ENCODE peak calls at places on chromosome 12, in seven cellular contexts. H is PC-9, Z is mucosa of descending colon, F is tibial artery, L is GM13977, E is esophagus squamous epithelium, R is WTC11. M is an unnamed sample.

GRCh38 chr12:124852911-124853441 is 10.7 kb downstream of the SCARB1 start:
- DNase-seq in H (no peak), Z (no peak), F (no peak), L (no peak), E (no peak), R (no peak), M (no peak)

GRCh38 chr12:39638178-39638577 is 18.6 kb upstream of the ABCD2 start:
- DNase-seq in H (no peak), Z (no peak), F (no peak), L (no peak), E (no peak), R (no peak), M (no peak)

GRCh38 chr12:108772247-108772646 is 40.9 kb upstream of the CORO1C start:
- DNase-seq in H (peak), Z (no peak), F (no peak), L (peak), E (no peak), R (no peak), M (no peak)

GRCh38 chr12:111597731-111598636 is 1.1 kb downstream of the ATXN2 start:
- DNase-seq in H (peak), Z (peak), F (peak), L (peak), E (no peak), R (peak), M (no peak)

GRCh38 chr12:52387859-52388258 is 2.4 kb upstream of the KRT84 start:
- DNase-seq in H (no peak), Z (no peak), F (no peak), L (no peak), E (no peak), R (no peak), M (no peak)

GRCh38 chr12:93634416-93634815 is 42.8 kb upstream of the CRADD start:
- DNase-seq in H (no peak), Z (no peak), F (no peak), L (no peak), E (no peak), R (no peak), M (no peak)

GRCh38 chr12:31959701-31960391 is 631 bp downstream of the RESF1 start:
- DNase-seq in H (peak), Z (peak), F (peak), L (peak), E (peak), R (peak), M (peak)

GRCh38 chr12:97921957-97922722 is 459.5 kb downstream of the RMST start:
- DNase-seq in H (no peak), Z (no peak), F (no peak), L (no peak), E (no peak), R (no peak), M (no peak)

GRCh38 chr12:75751769-75752471 is 240.5 kb upstream of the KRR1 start:
- DNase-seq in H (no peak), Z (no peak), F (no peak), L (no peak), E (no peak), R (no peak), M (no peak)

GRCh38 chr12:18261906-18262305 is 588 bp downstream of the PIK3C2G start:
- DNase-seq in H (peak), Z (no peak), F (no peak), L (no peak), E (no peak), R (no peak), M (no peak)

GRCh38 chr12:127191124-127191523 is 1075.8 kb upstream of the TMEM132C start:
- DNase-seq in H (no peak), Z (no peak), F (no peak), L (no peak), E (no peak), R (no peak), M (no peak)

GRCh38 chr12:75642226-75642625 is 130.8 kb upstream of the KRR1 start:
- DNase-seq in H (no peak), Z (no peak), F (no peak), L (no peak), E (no peak), R (no peak), M (no peak)

GRCh38 chr12:65813983-65814382 is 10.3 kb upstream of the HMGA2 start:
- DNase-seq in H (no peak), Z (no peak), F (no peak), L (no peak), E (no peak), R (no peak), M (no peak)
- TF ChIP-seq CTCF in H (no peak), Z (no peak), F (no peak), L (no peak), E (no peak), R (no peak), M (no peak)

GRCh38 chr12:91991397-91992187 is 154.1 kb downstream of the BTG1 start:
- DNase-seq in H (no peak), Z (no peak), F (no peak), L (peak), E (no peak), R (no peak), M (no peak)
- TF ChIP-seq CTCF in H (no peak), Z (no peak), F (no peak), L (peak), E (no peak), R (no peak), M (no peak)

GRCh38 chr12:94980577-94980976 is 22.9 kb downstream of the NDUFA12 start:
- DNase-seq in H (no peak), Z (no peak), F (no peak), L (no peak), E (no peak), R (no peak), M (no peak)
- TF ChIP-seq CTCF in H (no peak), Z (no peak), F (no peak), L (peak), E (no peak), R (no peak), M (peak)

GRCh38 chr12:3207858-3208257 is 130.7 kb downstream of the TSPAN9 start:
- DNase-seq in H (no peak), Z (no peak), F (no peak), L (no peak), E (no peak), R (peak), M (no peak)
- TF ChIP-seq CTCF in H (no peak), Z (no peak), F (no peak), L (peak), E (no peak), R (peak), M (no peak)

GRCh38 chr12:63052696-63053095 is 98.3 kb downstream of the AVPR1A start:
- DNase-seq in H (no peak), Z (no peak), F (no peak), L (no peak), E (no peak), R (no peak), M (no peak)

GRCh38 chr12:63056649-63057048 is 94.4 kb downstream of the AVPR1A start:
- DNase-seq in H (no peak), Z (no peak), F (no peak), L (no peak), E (no peak), R (no peak), M (no peak)
- TF ChIP-seq CTCF in H (no peak), Z (no peak), F (no peak), L (no peak), E (no peak), R (no peak), M (no peak)

DNA sequence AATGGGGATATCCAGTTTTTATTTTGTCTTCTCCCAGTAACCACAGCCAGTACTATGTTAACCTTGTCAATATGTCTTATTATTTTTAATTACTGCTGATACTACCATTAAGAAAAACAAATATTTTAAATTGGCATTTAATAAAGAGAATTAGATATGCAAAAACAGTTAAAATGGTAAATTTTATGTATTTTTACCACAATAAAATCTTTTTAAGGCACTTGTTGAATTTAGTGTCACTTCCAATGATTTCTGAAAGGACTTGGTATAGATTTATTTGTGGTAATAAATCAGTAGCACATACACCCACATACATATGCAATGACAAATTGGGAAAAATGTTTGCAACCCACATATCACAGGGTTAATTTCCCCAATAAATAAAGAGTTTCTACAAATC is 14.0 kb downstream of the CDKN1B start:
- DNase-seq in H (no peak), Z (no peak), F (no peak), L (no peak), E (no peak), R (no peak), M (no peak)
- TF ChIP-seq CTCF in H (no peak), Z (no peak), F (no peak), L (no peak), E (no peak), R (no peak), M (no peak)

DNA sequence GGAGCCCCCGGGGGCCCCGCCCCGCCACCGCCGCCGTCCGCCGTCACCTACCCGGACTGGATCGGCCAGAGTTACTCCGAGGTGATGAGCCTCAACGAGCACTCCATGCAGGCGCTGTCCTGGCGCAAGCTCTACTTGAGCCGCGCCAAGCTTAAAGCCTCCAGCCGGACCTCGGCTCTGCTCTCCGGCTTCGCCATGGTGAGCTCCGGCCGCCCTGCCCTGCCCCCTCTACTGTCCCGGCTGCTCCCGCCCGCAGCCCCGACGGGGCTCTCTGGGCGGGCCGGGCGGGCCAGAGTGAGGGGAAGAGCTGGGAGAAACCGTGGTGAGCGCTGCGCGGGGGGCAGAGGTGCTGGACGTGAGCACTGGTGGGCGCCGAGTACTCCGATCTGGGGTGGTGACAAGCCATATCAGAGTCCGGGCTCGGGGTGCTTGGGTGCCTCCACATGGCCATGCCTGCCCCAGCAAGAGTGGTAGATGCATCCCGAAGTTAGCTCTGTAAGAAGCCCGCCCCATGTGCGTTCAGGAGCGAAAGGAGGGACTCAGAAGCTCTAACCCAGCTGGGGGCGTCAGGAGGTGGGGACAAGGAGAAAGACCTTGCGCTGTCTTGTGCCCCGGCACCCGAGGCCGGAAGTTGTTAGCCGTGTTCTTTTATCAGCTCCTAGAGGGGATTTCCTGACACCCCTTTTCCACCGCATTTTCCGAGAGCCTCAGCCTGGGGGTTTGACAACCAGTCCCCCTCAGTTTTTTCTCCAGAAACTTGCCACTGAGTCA is 708 bp downstream of the ORAI1 start:
- DNase-seq in H (peak), Z (peak), F (peak), L (peak), E (no peak), R (peak), M (no peak)
- TF ChIP-seq CTCF in H (no peak), Z (no peak), F (peak), L (peak), E (no peak), R (no peak), M (no peak)

DNA sequence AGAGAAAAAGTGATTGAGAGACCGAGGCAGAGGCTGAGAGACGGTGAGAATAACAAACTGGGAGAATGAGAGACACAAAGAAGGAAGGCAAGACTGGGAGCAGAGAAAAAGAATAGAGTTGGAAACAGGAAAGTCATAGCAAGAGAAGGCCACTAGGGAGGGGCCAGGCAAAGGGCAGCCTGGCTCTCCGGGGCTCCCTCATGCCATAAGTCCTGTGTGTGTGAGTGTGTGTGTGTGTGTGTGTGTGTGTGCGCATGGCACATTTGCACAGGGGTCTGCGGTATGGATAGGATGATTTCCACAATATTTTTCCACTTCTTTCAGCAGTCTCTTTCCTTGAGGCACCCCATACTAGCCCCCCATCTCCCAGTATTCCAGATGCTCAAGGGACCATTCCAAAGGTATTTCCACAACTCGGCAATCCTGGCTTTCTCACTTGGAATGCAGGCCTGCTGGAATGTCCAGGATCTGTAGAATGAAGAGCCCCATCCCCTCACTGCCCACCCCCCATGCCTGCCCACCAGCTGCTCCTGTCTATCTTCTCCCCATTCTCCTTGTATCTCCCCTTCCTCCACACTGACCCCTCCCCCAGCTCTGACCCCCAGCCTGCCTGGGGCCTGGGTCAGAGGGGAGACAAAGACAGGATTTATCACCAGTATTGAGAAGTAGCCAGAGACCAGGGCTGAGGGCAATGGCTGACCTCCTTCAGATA is 9.0 kb downstream of the GPR84 start:
- DNase-seq in H (no peak), Z (no peak), F (no peak), L (no peak), E (no peak), R (peak), M (no peak)
- TF ChIP-seq CTCF in H (no peak), Z (no peak), F (no peak), L (no peak), E (no peak), R (no peak), M (no peak)

GRCh38 chr12:27009926-27010325 is 4.3 kb downstream of the TM7SF3 start:
- DNase-seq in H (no peak), Z (no peak), F (no peak), L (peak), E (no peak), R (no peak), M (no peak)
- TF ChIP-seq CTCF in H (no peak), Z (no peak), F (no peak), L (no peak), E (no peak), R (no peak), M (peak)

M was measured in Panc1.